ENCODE peak calls at places on chromosome 2, in four cellular contexts. One of them, this sample, is unnamed.

GRCh38 chr2:126831234-126832005 is 67.3 kb upstream of the TEX51 start:
- DNase-seq in body of pancreas: no peak
- DNase-seq in neuronal stem cell: no peak
- DNase-seq in iPS DF 6.9: no peak
- DNase-seq in this sample: peak

GRCh38 chr2:211722928-211723327 is 815.7 kb downstream of the ERBB4 start:
- DNase-seq in body of pancreas: no peak
- DNase-seq in neuronal stem cell: no peak
- DNase-seq in iPS DF 6.9: no peak
- DNase-seq in this sample: no peak

GRCh38 chr2:46363535-46364170 is 66.4 kb downstream of the EPAS1 start:
- DNase-seq in body of pancreas: no peak
- DNase-seq in neuronal stem cell: no peak
- DNase-seq in iPS DF 6.9: no peak
- DNase-seq in this sample: no peak

GRCh38 chr2:26685943-26686839 is 6.3 kb upstream of the KCNK3 start:
- DNase-seq in body of pancreas: peak
- DNase-seq in neuronal stem cell: no peak
- DNase-seq in iPS DF 6.9: no peak
- DNase-seq in this sample: no peak

GRCh38 chr2:42446503-42447271 is 47.1 kb downstream of the KCNG3 start:
- DNase-seq in body of pancreas: no peak
- DNase-seq in neuronal stem cell: no peak
- DNase-seq in iPS DF 6.9: no peak
- DNase-seq in this sample: no peak

GRCh38 chr2:129812071-129812470 is 167.4 kb upstream of the RAB6C start:
- DNase-seq in body of pancreas: peak
- DNase-seq in neuronal stem cell: no peak
- DNase-seq in iPS DF 6.9: no peak
- DNase-seq in this sample: no peak

GRCh38 chr2:226124548-226125011 is 675.0 kb downstream of the IRS1 start:
- DNase-seq in body of pancreas: no peak
- DNase-seq in neuronal stem cell: no peak
- DNase-seq in iPS DF 6.9: no peak
- DNase-seq in this sample: no peak

GRCh38 chr2:122136071-122136470 is 380.6 kb downstream of the TSN start:
- DNase-seq in body of pancreas: no peak
- DNase-seq in neuronal stem cell: no peak
- DNase-seq in iPS DF 6.9: peak
- DNase-seq in this sample: peak

GRCh38 chr2:220224711-220225519 is 597.5 kb downstream of the SLC4A3 start:
- DNase-seq in body of pancreas: no peak
- DNase-seq in neuronal stem cell: no peak
- DNase-seq in iPS DF 6.9: no peak
- DNase-seq in this sample: no peak

GRCh38 chr2:192604295-192604694 is 409.6 kb upstream of the TMEFF2 start:
- DNase-seq in body of pancreas: no peak
- DNase-seq in neuronal stem cell: no peak
- DNase-seq in iPS DF 6.9: peak
- DNase-seq in this sample: no peak

GRCh38 chr2:241316825-241317224 is 1.1 kb downstream of the SEPTIN2 start:
- DNase-seq in body of pancreas: no peak
- DNase-seq in neuronal stem cell: no peak
- DNase-seq in iPS DF 6.9: no peak
- DNase-seq in this sample: no peak

GRCh38 chr2:6973895-6974545 is 56.8 kb downstream of the RNF144A start:
- DNase-seq in body of pancreas: no peak
- DNase-seq in neuronal stem cell: no peak
- DNase-seq in iPS DF 6.9: no peak
- DNase-seq in this sample: no peak

GRCh38 chr2:12321017-12321641 is 395.6 kb upstream of the TRIB2 start:
- DNase-seq in body of pancreas: no peak
- DNase-seq in neuronal stem cell: no peak
- DNase-seq in iPS DF 6.9: no peak
- DNase-seq in this sample: no peak

GRCh38 chr2:19863303-19864041 is 38.3 kb downstream of the TTC32 start:
- DNase-seq in body of pancreas: peak
- DNase-seq in neuronal stem cell: peak
- DNase-seq in iPS DF 6.9: peak
- DNase-seq in this sample: peak

GRCh38 chr2:160614391-160614790 is 120.8 kb upstream of the RBMS1 start:
- DNase-seq in body of pancreas: no peak
- DNase-seq in neuronal stem cell: no peak
- DNase-seq in iPS DF 6.9: no peak
- DNase-seq in this sample: no peak

GRCh38 chr2:10777842-10778723 is 34.5 kb downstream of the PDIA6 start:
- DNase-seq in body of pancreas: no peak
- DNase-seq in neuronal stem cell: no peak
- DNase-seq in iPS DF 6.9: no peak
- DNase-seq in this sample: no peak

GRCh38 chr2:162482463-162482862 is 138.5 kb downstream of the GCA start:
- DNase-seq in body of pancreas: no peak
- DNase-seq in neuronal stem cell: no peak
- DNase-seq in iPS DF 6.9: no peak
- DNase-seq in this sample: no peak

GRCh38 chr2:131081190-131081589 is 12.1 kb downstream of the FAM168B start:
- DNase-seq in body of pancreas: no peak
- DNase-seq in neuronal stem cell: no peak
- DNase-seq in iPS DF 6.9: no peak
- DNase-seq in this sample: no peak

GRCh38 chr2:39529836-39530235 is 92.8 kb upstream of the MAP4K3 start:
- DNase-seq in body of pancreas: no peak
- DNase-seq in neuronal stem cell: no peak
- DNase-seq in iPS DF 6.9: no peak
- DNase-seq in this sample: no peak

GRCh38 chr2:70141754-70142589 is 48.8 kb downstream of the C2orf42 start:
- DNase-seq in body of pancreas: no peak
- DNase-seq in neuronal stem cell: peak
- DNase-seq in iPS DF 6.9: no peak
- DNase-seq in this sample: no peak

GRCh38 chr2:46650556-46651001 is 171.2 kb downstream of the TMEM247 start:
- DNase-seq in body of pancreas: peak
- DNase-seq in neuronal stem cell: peak
- DNase-seq in iPS DF 6.9: peak
- DNase-seq in this sample: peak